ENCODE peak calls at places on chromosomes 3 and 15, in eight cellular contexts. One of them, this sample, is unnamed.
A peak's percentile ranks its signal among the peaks of the same experiment; 100 is the strongest.

GRCh38 chr3:138673641-138674040 is 65.1 kb downstream of the FAIM start:
- DNase-seq in NCI-H1092: no peak
- DNase-seq in nephron progenitor cell: no peak
- DNase-seq in upper lobe of right lung: no peak
- DNase-seq in HTR-8/SVneo: no peak
- DNase-seq in H7: no peak
- DNase-seq in AG09309: no peak
- DNase-seq in NAMALWA: no peak
- DNase-seq in this sample: peak; percentile 62

GRCh38 chr3:151584603-151585002 is 123.7 kb upstream of the IGSF10 start:
- DNase-seq in NAMALWA: peak; percentile 28
- DNase-seq in HTR-8/SVneo: no peak
- DNase-seq in H7: no peak
- DNase-seq in upper lobe of right lung: no peak
- DNase-seq in AG09309: no peak
- DNase-seq in nephron progenitor cell: no peak
- DNase-seq in NCI-H1092: no peak
- DNase-seq in this sample: no peak

GRCh38 chr15:60708684-60709083 is 229.7 kb upstream of the ICE2 start:
- DNase-seq in NCI-H1092: no peak
- DNase-seq in AG09309: peak; percentile 52
- DNase-seq in upper lobe of right lung: no peak
- DNase-seq in HTR-8/SVneo: no peak
- DNase-seq in nephron progenitor cell: no peak
- DNase-seq in H7: no peak
- DNase-seq in NAMALWA: no peak
- DNase-seq in this sample: no peak

GRCh38 chr15:64143276-64143675 is 8.3 kb upstream of the SNX22 start:
- DNase-seq in HTR-8/SVneo: no peak
- DNase-seq in AG09309: no peak
- DNase-seq in NAMALWA: no peak
- DNase-seq in nephron progenitor cell: no peak
- DNase-seq in NCI-H1092: no peak
- DNase-seq in upper lobe of right lung: no peak
- DNase-seq in H7: peak; percentile 20
- DNase-seq in this sample: no peak

GRCh38 chr15:68430471-68431036 is 1.4 kb downstream of the ITGA11 start:
- DNase-seq in AG09309: no peak
- DNase-seq in upper lobe of right lung: no peak
- DNase-seq in NAMALWA: no peak
- DNase-seq in nephron progenitor cell: no peak
- DNase-seq in H7: no peak
- DNase-seq in HTR-8/SVneo: no peak
- DNase-seq in NCI-H1092: no peak
- DNase-seq in this sample: no peak

GRCh38 chr15:86647810-86648440 is 568.3 kb downstream of the AGBL1 start:
- DNase-seq in nephron progenitor cell: no peak
- DNase-seq in AG09309: no peak
- DNase-seq in H7: no peak
- DNase-seq in NAMALWA: no peak
- DNase-seq in NCI-H1092: no peak
- DNase-seq in upper lobe of right lung: no peak
- DNase-seq in HTR-8/SVneo: no peak
- DNase-seq in this sample: no peak

GRCh38 chr3:72310028-72310987 is 525.4 kb upstream of the PROK2 start:
- DNase-seq in AG09309: peak; percentile 34
- DNase-seq in upper lobe of right lung: no peak
- DNase-seq in NCI-H1092: peak; percentile 65
- DNase-seq in nephron progenitor cell: peak; percentile 42
- DNase-seq in NAMALWA: peak; percentile 79
- DNase-seq in HTR-8/SVneo: peak; percentile 48
- DNase-seq in H7: no peak
- DNase-seq in this sample: peak; percentile 72

GRCh38 chr15:26007151-26007550 is 144.0 kb upstream of the ATP10A start:
- DNase-seq in NCI-H1092: no peak
- DNase-seq in nephron progenitor cell: no peak
- DNase-seq in H7: no peak
- DNase-seq in NAMALWA: no peak
- DNase-seq in upper lobe of right lung: no peak
- DNase-seq in HTR-8/SVneo: no peak
- DNase-seq in AG09309: no peak
- DNase-seq in this sample: no peak

GRCh38 chr3:16288664-16289063 is 23.7 kb downstream of the OXNAD1 start:
- DNase-seq in AG09309: no peak
- DNase-seq in upper lobe of right lung: no peak
- DNase-seq in H7: no peak
- DNase-seq in nephron progenitor cell: no peak
- DNase-seq in NCI-H1092: no peak
- DNase-seq in HTR-8/SVneo: no peak
- DNase-seq in NAMALWA: no peak
- DNase-seq in this sample: no peak

GRCh38 chr3:136957751-136958288 is at the start of gene IL20RB:
- DNase-seq in NAMALWA: no peak
- DNase-seq in upper lobe of right lung: no peak
- DNase-seq in HTR-8/SVneo: no peak
- DNase-seq in NCI-H1092: no peak
- DNase-seq in nephron progenitor cell: no peak
- DNase-seq in AG09309: peak; percentile 74
- DNase-seq in H7: no peak
- DNase-seq in this sample: peak; percentile 86

GRCh38 chr3:67389176-67389575 is 265.2 kb downstream of the SUCLG2 start:
- DNase-seq in AG09309: no peak
- DNase-seq in nephron progenitor cell: no peak
- DNase-seq in HTR-8/SVneo: no peak
- DNase-seq in NAMALWA: no peak
- DNase-seq in NCI-H1092: no peak
- DNase-seq in H7: no peak
- DNase-seq in upper lobe of right lung: no peak
- DNase-seq in this sample: no peak

GRCh38 chr15:55909036-55909811 is 84.2 kb downstream of the NEDD4 start:
- DNase-seq in NCI-H1092: no peak
- DNase-seq in NAMALWA: no peak
- DNase-seq in HTR-8/SVneo: no peak
- DNase-seq in AG09309: no peak
- DNase-seq in nephron progenitor cell: no peak
- DNase-seq in H7: no peak
- DNase-seq in upper lobe of right lung: no peak
- DNase-seq in this sample: peak; percentile 65

GRCh38 chr15:90585863-90586262 is 56.1 kb downstream of the CRTC3 start:
- DNase-seq in NAMALWA: no peak
- DNase-seq in HTR-8/SVneo: peak; percentile 20
- DNase-seq in AG09309: peak; percentile 33
- DNase-seq in nephron progenitor cell: no peak
- DNase-seq in NCI-H1092: no peak
- DNase-seq in H7: no peak
- DNase-seq in upper lobe of right lung: no peak
- DNase-seq in this sample: no peak

GRCh38 chr3:128991355-128991895 is 2.5 kb downstream of the CFAP92 start:
- DNase-seq in upper lobe of right lung: no peak
- DNase-seq in NCI-H1092: no peak
- DNase-seq in HTR-8/SVneo: no peak
- DNase-seq in H7: peak; percentile 5
- DNase-seq in AG09309: no peak
- DNase-seq in NAMALWA: no peak
- DNase-seq in nephron progenitor cell: no peak
- DNase-seq in this sample: no peak

GRCh38 chr3:180626844-180627243 is 24.9 kb downstream of the TTC14 start:
- DNase-seq in upper lobe of right lung: no peak
- DNase-seq in NCI-H1092: no peak
- DNase-seq in NAMALWA: no peak
- DNase-seq in HTR-8/SVneo: no peak
- DNase-seq in H7: no peak
- DNase-seq in AG09309: no peak
- DNase-seq in nephron progenitor cell: no peak
- DNase-seq in this sample: no peak

GRCh38 chr3:182803006-182803405 is 9.7 kb downstream of the ATP11B start:
- DNase-seq in AG09309: no peak
- DNase-seq in upper lobe of right lung: no peak
- DNase-seq in NAMALWA: no peak
- DNase-seq in H7: no peak
- DNase-seq in NCI-H1092: no peak
- DNase-seq in nephron progenitor cell: no peak
- DNase-seq in HTR-8/SVneo: no peak
- DNase-seq in this sample: no peak

GRCh38 chr3:10703875-10704274 is 112.2 kb upstream of the SLC6A11 start:
- DNase-seq in NCI-H1092: no peak
- DNase-seq in NAMALWA: peak; percentile 21
- DNase-seq in H7: peak; percentile 66
- DNase-seq in upper lobe of right lung: no peak
- DNase-seq in AG09309: no peak
- DNase-seq in nephron progenitor cell: peak; percentile 30
- DNase-seq in HTR-8/SVneo: peak; percentile 21
- DNase-seq in this sample: peak; percentile 11

GRCh38 chr3:4568831-4569230 is 75.7 kb downstream of the ITPR1 start:
- DNase-seq in NCI-H1092: no peak
- DNase-seq in nephron progenitor cell: peak; percentile 44
- DNase-seq in H7: peak; percentile 35
- DNase-seq in NAMALWA: no peak
- DNase-seq in upper lobe of right lung: no peak
- DNase-seq in HTR-8/SVneo: no peak
- DNase-seq in AG09309: no peak
- DNase-seq in this sample: no peak

GRCh38 chr3:177835008-177835407 is 637.7 kb upstream of the TBL1XR1 start:
- DNase-seq in upper lobe of right lung: no peak
- DNase-seq in nephron progenitor cell: peak; percentile 16
- DNase-seq in NCI-H1092: no peak
- DNase-seq in HTR-8/SVneo: peak; percentile 48
- DNase-seq in NAMALWA: no peak
- DNase-seq in AG09309: peak; percentile 91
- DNase-seq in H7: no peak
- DNase-seq in this sample: peak; percentile 89

GRCh38 chr3:143507735-143508580 is 340.3 kb downstream of the SLC9A9 start:
- DNase-seq in HTR-8/SVneo: no peak
- DNase-seq in H7: no peak
- DNase-seq in NAMALWA: no peak
- DNase-seq in nephron progenitor cell: no peak
- DNase-seq in NCI-H1092: no peak
- DNase-seq in upper lobe of right lung: no peak
- DNase-seq in AG09309: peak; percentile 48
- DNase-seq in this sample: peak; percentile 45

GRCh38 chr15:55858661-55859060 is 115.7 kb upstream of the PRTG start:
- DNase-seq in nephron progenitor cell: no peak
- DNase-seq in upper lobe of right lung: no peak
- DNase-seq in NAMALWA: no peak
- DNase-seq in AG09309: no peak
- DNase-seq in HTR-8/SVneo: no peak
- DNase-seq in NCI-H1092: no peak
- DNase-seq in H7: no peak
- DNase-seq in this sample: no peak

GRCh38 chr3:188001926-188002325 is 152.0 kb upstream of the LPP start:
- DNase-seq in nephron progenitor cell: no peak
- DNase-seq in HTR-8/SVneo: no peak
- DNase-seq in H7: no peak
- DNase-seq in NCI-H1092: no peak
- DNase-seq in upper lobe of right lung: no peak
- DNase-seq in NAMALWA: no peak
- DNase-seq in AG09309: no peak
- DNase-seq in this sample: no peak

GRCh38 chr3:11736136-11736833 is 92.6 kb upstream of the VGLL4 start:
- DNase-seq in NCI-H1092: no peak
- DNase-seq in H7: no peak
- DNase-seq in NAMALWA: no peak
- DNase-seq in HTR-8/SVneo: no peak
- DNase-seq in nephron progenitor cell: no peak
- DNase-seq in upper lobe of right lung: no peak
- DNase-seq in AG09309: no peak
- DNase-seq in this sample: no peak

GRCh38 chr3:73547427-73548036 is 77.2 kb downstream of the PDZRN3 start:
- DNase-seq in HTR-8/SVneo: no peak
- DNase-seq in AG09309: peak; percentile 96
- DNase-seq in H7: no peak
- DNase-seq in NAMALWA: no peak
- DNase-seq in NCI-H1092: no peak
- DNase-seq in upper lobe of right lung: no peak
- DNase-seq in nephron progenitor cell: no peak
- DNase-seq in this sample: peak; percentile 94